ENCODE peak calls at places on chromosomes 1 and 21, in six cellular contexts. L, G, W, V, F and Z are unnamed samples.

GRCh38 chr1:18945401-18945849 is 11.1 kb downstream of the IFFO2 start:
- DNase-seq in W (no peak), F (no peak), V (no peak), L (no peak), G (no peak), Z (no peak)

GRCh38 chr1:162612606-162613400 is 19.5 kb upstream of the DDR2 start:
- DNase-seq in V (no peak), W (no peak), F (no peak), G (peak; percentile 4), L (no peak), Z (no peak)

GRCh38 chr1:235881930-235882700 is 15.4 kb upstream of the LYST start:
- DNase-seq in V (no peak), G (no peak), W (no peak), F (no peak), L (no peak), Z (no peak)

GRCh38 chr1:194297100-194297499 is 1110.7 kb upstream of the B3GALT2 start:
- DNase-seq in L (no peak), W (no peak), V (no peak), F (no peak), G (no peak), Z (no peak)

GRCh38 chr1:2204384-2205190 is 10.0 kb upstream of the FAAP20 start:
- DNase-seq in F (peak; percentile 66), G (peak; percentile 57), L (no peak), W (no peak), V (peak; percentile 99), Z (no peak)

GRCh38 chr1:240526321-240526720 is 85.6 kb downstream of the GREM2 start:
- DNase-seq in F (no peak), W (no peak), G (no peak), V (no peak), L (no peak), Z (no peak)

GRCh38 chr1:222555992-222556615 is 8.2 kb upstream of the HHIPL2 start:
- DNase-seq in W (no peak), L (no peak), V (no peak), G (peak; percentile 39), F (no peak), Z (no peak)

GRCh38 chr1:47030170-47030805 is 6.8 kb downstream of the CYP4X1 start:
- DNase-seq in W (no peak), L (no peak), F (no peak), V (no peak), G (no peak), Z (no peak)

GRCh38 chr1:66351474-66351873 is 182.5 kb upstream of the SGIP1 start:
- DNase-seq in V (no peak), F (no peak), L (no peak), W (no peak), G (no peak), Z (no peak)

GRCh38 chr1:154812911-154813816 is 56.9 kb downstream of the KCNN3 start:
- DNase-seq in W (no peak), G (no peak), L (no peak), F (no peak), V (peak; percentile 27), Z (peak; percentile 13)

GRCh38 chr1:65104854-65105540 is 43.0 kb upstream of the AK4 start:
- DNase-seq in G (no peak), L (no peak), F (no peak), V (no peak), W (no peak), Z (no peak)

GRCh38 chr1:96473791-96474452 is 247.7 kb upstream of the PTBP2 start:
- DNase-seq in V (no peak), G (no peak), F (no peak), W (no peak), L (no peak), Z (peak; percentile 48)

GRCh38 chr1:44497422-44498170 is 92.5 kb downstream of the RNF220 start:
- DNase-seq in L (no peak), F (no peak), W (no peak), V (no peak), G (no peak), Z (no peak)

GRCh38 chr1:18137759-18138345 is 30.3 kb downstream of the IGSF21 start:
- DNase-seq in G (no peak), V (no peak), W (no peak), F (no peak), L (no peak), Z (no peak)

DNA sequence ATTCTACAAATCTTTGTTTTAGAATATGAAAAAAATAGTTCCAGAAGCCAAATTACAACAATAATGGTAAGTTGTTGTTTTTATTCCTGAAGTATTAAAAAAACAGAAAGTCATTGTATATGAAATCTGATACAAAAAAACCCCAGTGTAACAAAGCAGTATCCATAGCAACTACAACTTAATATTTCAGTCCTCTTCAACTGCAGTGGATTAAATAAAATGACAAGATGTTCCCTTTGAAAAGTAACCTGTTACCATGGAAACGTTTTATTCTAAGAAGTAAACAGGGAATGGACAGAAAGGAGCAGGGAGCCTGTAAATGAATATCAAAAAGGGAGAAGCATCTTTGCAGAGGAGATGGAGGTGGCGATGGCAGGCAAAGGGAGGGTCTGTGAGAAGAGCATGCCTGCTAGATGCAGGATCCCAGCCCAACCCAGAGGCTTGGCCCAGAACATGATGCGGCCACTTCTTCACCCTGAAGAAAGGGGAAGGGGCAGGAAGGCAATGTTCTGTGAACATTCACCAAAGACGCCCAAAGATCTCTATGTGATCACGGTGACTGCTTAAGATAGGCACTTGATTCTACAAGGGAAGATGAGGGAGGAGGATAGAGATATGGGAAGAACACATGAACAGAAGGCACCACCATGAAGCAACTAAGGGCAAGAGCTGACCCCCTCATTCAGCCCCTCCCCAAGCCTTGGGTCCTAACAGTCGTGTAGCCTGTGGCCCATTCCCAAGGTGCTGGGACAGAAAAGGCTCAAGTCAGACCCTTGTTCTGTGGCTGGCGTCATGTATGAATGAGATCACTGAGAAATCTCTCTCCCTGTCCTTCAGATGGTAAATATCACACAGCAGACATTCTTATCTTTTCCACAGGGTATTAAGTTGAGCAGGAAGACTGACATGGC is 199.9 kb downstream of the SLC45A1 start:
- DNase-seq in V (peak; percentile 28), L (no peak), W (no peak), F (no peak), G (no peak), Z (no peak)
- TF ChIP-seq YY1 in V (no peak), L (no peak), W (no peak), F (no peak), G (no peak), Z (no peak)

GRCh38 chr1:12406218-12407021 is 176.6 kb downstream of the VPS13D start:
- DNase-seq in V (no peak), F (no peak), L (no peak), W (no peak), G (peak; percentile 85), Z (no peak)
- TF ChIP-seq ZNF274 in V (peak; percentile 16), F (no peak), L (no peak), W (no peak), G (no peak), Z (no peak)

GRCh38 chr1:232111616-232112015 is 485.0 kb downstream of the DISC1 start:
- DNase-seq in F (no peak), L (no peak), W (no peak), V (no peak), G (no peak), Z (no peak)

GRCh38 chr1:232108598-232108997 is 482.0 kb downstream of the DISC1 start:
- DNase-seq in G (no peak), F (no peak), W (no peak), V (no peak), L (no peak), Z (no peak)

GRCh38 chr1:232114985-232115384 is 488.4 kb downstream of the DISC1 start:
- DNase-seq in F (no peak), W (no peak), G (no peak), V (no peak), L (no peak), Z (no peak)

DNA sequence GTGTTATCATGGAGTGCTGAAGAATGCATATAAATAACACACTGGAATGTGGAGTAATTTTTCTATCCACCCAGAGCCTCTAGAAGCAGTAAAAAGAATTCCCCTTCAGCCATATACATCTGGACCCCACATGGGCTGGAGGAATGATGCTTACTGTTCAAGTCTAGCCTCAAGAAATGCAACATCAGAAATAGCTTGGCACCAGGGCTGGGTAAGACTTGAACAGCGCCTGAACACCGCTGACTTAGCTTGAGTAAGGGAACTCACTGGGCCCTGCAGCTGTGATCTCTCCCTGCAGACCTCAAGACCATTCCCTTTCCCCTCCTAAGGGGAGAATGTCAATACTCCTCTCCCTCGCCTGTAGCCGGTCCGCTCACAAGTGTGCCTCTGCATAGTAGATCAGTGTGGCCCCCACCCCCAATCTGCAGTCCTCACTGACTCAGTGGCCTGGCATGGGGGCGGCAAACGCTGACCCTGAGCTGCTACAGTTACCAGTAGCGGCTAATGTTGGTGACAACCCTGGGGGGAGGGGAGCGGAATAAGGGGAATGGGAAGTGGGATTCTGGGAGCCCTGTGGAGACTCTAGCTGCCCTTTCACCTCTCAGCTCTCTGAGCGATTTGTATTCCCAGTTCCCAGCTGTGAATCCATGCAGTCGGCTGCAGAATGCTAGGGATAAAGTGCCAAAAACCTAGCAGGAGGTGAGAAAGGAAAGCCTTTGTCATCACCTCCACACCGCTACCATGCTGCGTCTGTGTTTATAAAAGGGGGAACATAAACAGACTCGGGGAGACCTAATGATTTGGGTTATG is 483.9 kb downstream of the DISC1 start:
- DNase-seq in F (peak; percentile 80), L (no peak), W (no peak), V (no peak), G (no peak), Z (peak; percentile 48)
- TF ChIP-seq YY1 in F (peak; percentile 75), L (no peak), W (no peak), V (no peak), G (no peak), Z (no peak)

GRCh38 chr21:36512971-36513370 is 33.0 kb upstream of the CLDN14 start:
- DNase-seq in L (no peak), G (no peak), W (no peak), V (peak; percentile 41), F (no peak), Z (no peak)

GRCh38 chr21:36509966-36510742 is 30.2 kb upstream of the CLDN14 start:
- DNase-seq in L (no peak), F (no peak), W (no peak), G (no peak), V (no peak), Z (no peak)

GRCh38 chr21:36510911-36511310 is 31.0 kb upstream of the CLDN14 start:
- DNase-seq in F (no peak), W (no peak), G (no peak), V (no peak), L (no peak), Z (no peak)

GRCh38 chr21:36513430-36513829 is 33.5 kb upstream of the CLDN14 start:
- DNase-seq in F (no peak), G (no peak), L (no peak), W (no peak), V (no peak), Z (no peak)

DNA sequence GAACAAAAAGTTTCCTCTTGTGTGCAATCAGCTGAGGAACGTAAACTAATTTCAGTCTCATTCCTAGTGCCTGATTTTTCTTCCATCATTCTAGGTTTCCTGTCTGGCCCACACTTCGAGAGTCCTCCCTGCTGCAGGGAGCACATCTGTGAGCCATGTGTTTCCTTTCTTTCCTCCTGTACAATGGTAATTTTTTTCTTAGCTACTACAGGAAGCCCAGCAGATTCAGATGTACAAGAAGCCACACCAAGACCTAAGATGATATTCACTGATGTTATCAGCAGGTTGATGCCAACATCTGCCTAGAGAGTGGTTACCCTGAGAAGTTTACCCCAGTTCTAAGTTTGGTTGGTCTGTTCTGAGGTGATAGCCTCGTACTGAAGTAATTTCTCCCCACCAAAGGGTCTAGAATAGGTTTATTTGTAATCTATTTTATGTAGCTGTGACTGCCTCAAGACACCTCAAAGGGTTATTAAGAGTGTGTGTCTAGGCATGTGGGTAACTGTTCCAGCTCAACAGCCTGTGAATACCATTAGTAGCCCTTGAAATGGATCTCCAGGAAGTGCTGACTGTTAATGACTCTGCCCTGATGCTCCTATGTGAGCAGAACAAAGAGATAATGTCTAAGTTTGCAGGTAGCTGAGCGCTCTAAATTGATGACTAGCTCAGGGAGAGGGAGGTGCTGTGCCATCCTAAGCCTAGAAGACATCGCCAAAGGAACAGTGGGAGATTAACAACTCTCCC is 31.7 kb upstream of the CLDN14 start:
- DNase-seq in F (no peak), G (no peak), W (no peak), V (no peak), L (no peak), Z (no peak)
- TF ChIP-seq ZNF274 in F (no peak), G (no peak), W (no peak), V (no peak), L (no peak), Z (no peak)